ENCODE peak calls at places on chromosome 3, in six cellular contexts. W is GM12878, C is HepG2, L is HCT116, T is A549, R is SK-N-SH. F is an unnamed sample. For H3K4me1, the result is how much of the 10 kb centered on the place peaks cover.

GRCh38 chr3:197029511-197030167 is at the start of gene MELTF:
- DNase-seq in L (no peak), W (no peak), R (peak), C (peak), T (peak), F (peak)

GRCh38 chr3:77825045-77825827 is 785.3 kb downstream of the ROBO2 start:
- DNase-seq in R (no peak), W (no peak), C (no peak), L (no peak), T (no peak), F (no peak)

GRCh38 chr3:193572426-193572908 is 17.8 kb upstream of the ATP13A4 start:
- DNase-seq in W (no peak), L (peak), R (peak), T (peak), C (peak), F (peak)

GRCh38 chr3:83092521-83093221 is 1331.2 kb upstream of the GBE1 start:
- DNase-seq in W (no peak), L (no peak), C (no peak), T (no peak), R (no peak), F (no peak)

GRCh38 chr3:64238971-64239667 is 13.9 kb upstream of the PRICKLE2 start:
- DNase-seq in C (peak), W (no peak), R (peak), T (peak), L (no peak), F (peak)

GRCh38 chr3:189353318-189353958 is 181.7 kb downstream of the TPRG1 start:
- DNase-seq in T (peak), W (no peak), L (peak), C (no peak), R (no peak), F (no peak)

GRCh38 chr3:138384971-138385370 is 36.6 kb downstream of the MRAS start:
- DNase-seq in W (no peak), R (no peak), C (peak), L (no peak), T (no peak), F (no peak)

GRCh38 chr3:13282528-13282985 is 137.6 kb downstream of the NUP210 start:
- DNase-seq in W (no peak), T (no peak), R (peak), L (no peak), C (no peak), F (peak)

GRCh38 chr3:54970895-54971294 is 43.0 kb upstream of the LRTM1 start:
- DNase-seq in W (no peak), R (no peak), T (no peak), L (no peak), C (no peak), F (no peak)

GRCh38 chr3:88595025-88595424 is 445.3 kb downstream of the C3orf38 start:
- DNase-seq in T (no peak), C (no peak), R (no peak), L (no peak), W (no peak), F (no peak)

GRCh38 chr3:58924581-58924980 is 125.2 kb downstream of the CFAP20DC start:
- DNase-seq in T (no peak), C (no peak), R (no peak), L (no peak), W (no peak), F (no peak)

GRCh38 chr3:137808015-137808414 is 43.9 kb downstream of the SOX14 start:
- DNase-seq in C (no peak), R (no peak), T (no peak), L (no peak), W (no peak), F (peak)

GRCh38 chr3:10173095-10173925 is 8.6 kb downstream of the IRAK2 start:
- DNase-seq in R (no peak), T (peak), L (no peak), W (no peak), C (no peak), F (no peak)

GRCh38 chr3:127417709-127418559 is 130.1 kb upstream of the PRR20G start:
- DNase-seq in R (no peak), C (no peak), L (no peak), T (no peak), W (no peak), F (no peak)

GRCh38 chr3:58005662-58006061 is 2.6 kb upstream of the FLNB start:
- DNase-seq in L (no peak), T (no peak), R (no peak), C (peak), W (no peak), F (no peak)

GRCh38 chr3:126158016-126158911 is 22.1 kb downstream of the ALDH1L1 start:
- DNase-seq in C (no peak), T (no peak), W (no peak), L (no peak), R (no peak), F (no peak)

GRCh38 chr3:25155696-25156471 is 272.2 kb upstream of the RARB start:
- DNase-seq in T (no peak), L (no peak), R (peak), C (no peak), W (no peak), F (peak)

GRCh38 chr3:71031914-71032521 is 551.5 kb downstream of the FOXP1 start:
- DNase-seq in W (no peak), C (no peak), R (no peak), T (no peak), L (no peak), F (no peak)

GRCh38 chr3:123618768-123619484 is 34.1 kb upstream of the HACD2 start:
- DNase-seq in T (no peak), C (no peak), L (no peak), R (no peak), W (no peak), F (no peak)

GRCh38 chr3:150232992-150233451 is 175.1 kb upstream of the TSC22D2 start:
- DNase-seq in R (no peak), W (no peak), C (no peak), L (no peak), T (no peak), F (no peak)

GRCh38 chr3:146577662-146578061 is 27.5 kb downstream of the PLSCR5 start:
- DNase-seq in L (peak), C (peak), T (no peak), W (no peak), R (peak), F (peak)

GRCh38 chr3:71482771-71483170 is 100.8 kb downstream of the FOXP1 start:
- DNase-seq in T (no peak), W (no peak), C (no peak), R (no peak), L (no peak), F (no peak)

GRCh38 chr3:39639344-39640236 is 169.8 kb upstream of the MYRIP start:
- DNase-seq in C (peak), R (no peak), T (peak), L (peak), W (no peak), F (peak)

GRCh38 chr3:179882322-179882721 is 154.4 kb downstream of the PEX5L start:
- DNase-seq in C (no peak), R (no peak), T (no peak), L (no peak), W (peak), F (peak)

GRCh38 chr3:168269019-168269418 is 173.3 kb upstream of the GOLIM4 start:
- DNase-seq in T (no peak), C (no peak), L (no peak), W (no peak), R (no peak), F (no peak)

GRCh38 chr3:73623996-73624362 is 762 bp downstream of the PDZRN3 start:
- DNase-seq in T (no peak), W (no peak), R (peak), C (no peak), L (no peak), F (peak)

GRCh38 chr3:193859195-193859594 is 266.2 kb downstream of the OPA1 start:
- DNase-seq in W (no peak), L (no peak), T (no peak), C (no peak), R (no peak), F (no peak)

GRCh38 chr3:31572605-31573459 is 40.1 kb downstream of the STT3B start:
- DNase-seq in T (no peak), L (no peak), R (no peak), W (no peak), C (no peak), F (peak)

GRCh38 chr3:148178508-148178907 is 519.2 kb upstream of the AGTR1 start:
- DNase-seq in C (peak), L (no peak), T (no peak), W (no peak), R (no peak), F (no peak)

GRCh38 chr3:43866529-43867353 is 176.0 kb downstream of the ABHD5 start:
- DNase-seq in W (no peak), L (no peak), R (no peak), C (no peak), T (peak), F (no peak)

GRCh38 chr3:59456852-59457485 is 407.1 kb upstream of the CFAP20DC start:
- DNase-seq in R (no peak), C (no peak), T (no peak), L (no peak), W (peak), F (no peak)

GRCh38 chr3:53161820-53162671 is 1.0 kb downstream of the PRKCD start:
- DNase-seq in T (peak), R (peak), W (no peak), L (no peak), C (no peak), F (peak)

GRCh38 chr3:112486811-112487505 is 12.3 kb downstream of the BTLA start:
- DNase-seq in T (no peak), W (no peak), L (no peak), C (no peak), R (no peak), F (no peak)

GRCh38 chr3:195119461-195120198 is 151.3 kb downstream of the XXYLT1 start:
- DNase-seq in L (no peak), C (peak), T (no peak), R (no peak), W (no peak), F (peak)

GRCh38 chr3:183830187-183830586 is 4.8 kb upstream of the MAP6D1 start:
- DNase-seq in R (no peak), L (no peak), W (no peak), T (no peak), C (no peak), F (no peak)

GRCh38 chr3:47007482-47008257 is 28.2 kb downstream of the NBEAL2 start:
- DNase-seq in R (peak), C (no peak), L (no peak), W (no peak), T (no peak), F (no peak)
- H3K4me1 ChIP-seq in R (under half), C (under half), L (under half), W (under half), T (under half), F (under half)

GRCh38 chr3:140163159-140163763 is 228.3 kb downstream of the CLSTN2 start:
- DNase-seq in L (no peak), C (no peak), W (no peak), R (no peak), T (no peak), F (no peak)

GRCh38 chr3:140166908-140167599 is 232.1 kb downstream of the CLSTN2 start:
- DNase-seq in T (no peak), R (no peak), W (no peak), C (no peak), L (no peak), F (no peak)

GRCh38 chr3:140164156-140164555 is 229.2 kb downstream of the CLSTN2 start:
- DNase-seq in R (no peak), W (no peak), C (no peak), L (no peak), T (no peak), F (no peak)

GRCh38 chr3:140167600-140168281 is 232.8 kb downstream of the CLSTN2 start:
- DNase-seq in C (no peak), R (no peak), L (no peak), W (no peak), T (no peak), F (no peak)

GRCh38 chr3:140164922-140165590 is 230.1 kb downstream of the CLSTN2 start:
- DNase-seq in T (no peak), L (no peak), R (no peak), C (no peak), W (no peak), F (no peak)
- TF ChIP-seq REST in T (no peak), L (no peak), R (no peak), C (no peak), W (no peak), F (no peak)

GRCh38 chr3:49028298-49028672 is 913 bp downstream of the IMPDH2 start:
- DNase-seq in R (peak), T (no peak), W (no peak), C (no peak), L (no peak), F (no peak)

GRCh38 chr3:49028673-49029562 is at the start of gene IMPDH2:
- DNase-seq in W (peak), R (peak), C (peak), T (peak), L (peak), F (peak)

GRCh38 chr3:49025793-49026520 is 3.2 kb downstream of the IMPDH2 start:
- DNase-seq in L (no peak), T (no peak), C (no peak), R (no peak), W (no peak), F (no peak)

GRCh38 chr3:49026536-49026935 is 2.7 kb downstream of the IMPDH2 start:
- DNase-seq in T (no peak), C (no peak), R (no peak), W (no peak), L (no peak), F (no peak)

GRCh38 chr3:49027634-49028033 is 1.6 kb downstream of the IMPDH2 start:
- DNase-seq in L (no peak), C (no peak), R (no peak), T (no peak), W (no peak), F (no peak)
- H3K4me3 ChIP-seq in L (no peak), C (no peak), R (no peak), T (peak), W (peak), F (peak)

GRCh38 chr3:28606283-28606682 is 257.7 kb upstream of the AZI2 start:
- DNase-seq in L (no peak), T (no peak), R (no peak), C (no peak), W (no peak), F (peak)
- H3K4me1 ChIP-seq in L (under half), T (under half), R (under half), C (under half), W (under half), F (under half)

GRCh38 chr3:159765025-159765859 is 223.4 kb upstream of the IL12A start:
- DNase-seq in C (no peak), W (no peak), L (peak), T (peak), R (peak), F (peak)

GRCh38 chr3:159765860-159766294 is 222.8 kb upstream of the IL12A start:
- DNase-seq in T (no peak), C (no peak), L (no peak), R (peak), W (no peak), F (no peak)

GRCh38 chr3:159764211-159765024 is 224.2 kb upstream of the IL12A start:
- DNase-seq in R (peak), L (no peak), C (no peak), W (no peak), T (peak), F (no peak)

GRCh38 chr3:159763466-159764210 is 225.0 kb upstream of the IL12A start:
- DNase-seq in R (peak), L (peak), T (peak), W (no peak), C (no peak), F (peak)

GRCh38 chr3:159766563-159767185 is 222.0 kb upstream of the IL12A start:
- DNase-seq in L (no peak), T (peak), R (peak), C (no peak), W (no peak), F (peak)
- TF ChIP-seq REST in L (no peak), T (no peak), R (no peak), C (no peak), W (no peak), F (no peak)

DNA sequence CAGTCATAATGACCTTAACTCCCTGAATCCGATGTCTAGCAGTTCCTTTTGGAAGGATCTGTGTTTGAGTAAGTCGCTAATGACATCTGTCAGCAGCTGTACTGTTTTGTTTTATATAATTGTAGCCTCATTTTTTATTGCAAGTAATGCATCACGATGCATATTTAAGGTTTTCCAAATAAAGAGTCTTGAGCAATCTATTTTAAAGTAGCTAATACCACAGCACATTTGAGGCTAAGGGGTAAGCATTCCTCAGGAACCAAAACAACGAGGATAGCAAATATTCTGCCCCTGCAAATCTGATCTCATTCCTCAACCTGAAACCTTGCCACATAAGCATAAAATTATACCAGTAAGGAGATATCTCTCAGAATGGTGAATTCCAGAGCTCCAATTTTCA is 98.7 kb downstream of the TBC1D5 start:
- DNase-seq in C (no peak), R (no peak), L (no peak), W (no peak), T (no peak), F (no peak)
- H3K4me3 ChIP-seq in C (no peak), R (no peak), L (no peak), W (no peak), T (no peak), F (no peak)

GRCh38 chr3:134857776-134858515 is 62.9 kb downstream of the EPHB1 start:
- DNase-seq in T (no peak), W (no peak), R (no peak), L (no peak), C (no peak), F (no peak)
- H3K4me1 ChIP-seq in T (under half), W (under half), R (under half), L (under half), C (under half), F (under half)

GRCh38 chr3:42209917-42210316 is 56.1 kb downstream of the CCK start:
- DNase-seq in C (no peak), W (no peak), L (no peak), T (no peak), R (no peak), F (no peak)
- TF ChIP-seq REST in C (no peak), W (no peak), L (no peak), T (no peak), R (no peak), F (no peak)

GRCh38 chr3:157115069-157116006 is 44.6 kb downstream of the CCNL1 start:
- DNase-seq in R (no peak), W (no peak), T (no peak), L (no peak), C (no peak), F (no peak)
- H3K4me3 ChIP-seq in R (no peak), W (no peak), T (no peak), L (no peak), C (no peak), F (no peak)

F was measured in GM23338.